ENCODE peak calls at places on chromosomes 5 and 9, in five cellular contexts. R, M, O, L and I are unnamed samples.

GRCh38 chr5:6660704-6661103 is 27.5 kb downstream of the SRD5A1 start:
- DNase-seq in R (no peak), M (no peak), O (no peak), L (no peak), I (no peak)

GRCh38 chr9:91847576-91847975 is 102.5 kb downstream of the ROR2 start:
- DNase-seq in R (no peak), M (no peak), O (no peak), L (peak; percentile 79), I (no peak)

GRCh38 chr5:74624931-74625505 is 15.5 kb downstream of the ENC1 start:
- DNase-seq in R (no peak), M (no peak), O (no peak), L (no peak), I (no peak)

GRCh38 chr9:96175001-96175400 is 127.0 kb downstream of the HSD17B3 start:
- DNase-seq in R (no peak), M (no peak), O (no peak), L (no peak), I (no peak)

GRCh38 chr5:33513786-33514185 is 73.0 kb downstream of the TARS1 start:
- DNase-seq in R (no peak), M (no peak), O (no peak), L (peak; percentile 24), I (no peak)

GRCh38 chr9:18658764-18659705 is 185.1 kb downstream of the ADAMTSL1 start:
- DNase-seq in R (no peak), M (no peak), O (no peak), L (peak; percentile 71), I (no peak)

GRCh38 chr5:137113939-137114338 is 385.2 kb downstream of the SPOCK1 start:
- DNase-seq in R (no peak), M (no peak), O (no peak), L (no peak), I (no peak)

GRCh38 chr9:98775831-98776441 is 20.4 kb downstream of the ANKS6 start:
- DNase-seq in R (peak; percentile 6), M (peak; percentile 74), O (peak; percentile 73), L (peak; percentile 81), I (peak; percentile 64)

GRCh38 chr9:135753391-135754105 is 51.6 kb downstream of the KCNT1 start:
- DNase-seq in R (no peak), M (no peak), O (no peak), L (no peak), I (no peak)

GRCh38 chr5:14060218-14060617 is 82.9 kb upstream of the TRIO start:
- DNase-seq in R (no peak), M (no peak), O (no peak), L (no peak), I (no peak)

GRCh38 chr9:6566409-6567139 is 79.0 kb downstream of the GLDC start:
- DNase-seq in R (peak; percentile 17), M (peak; percentile 90), O (no peak), L (peak; percentile 98), I (peak; percentile 67)

GRCh38 chr9:38062498-38063362 is 6.3 kb downstream of the SHB start:
- DNase-seq in R (no peak), M (no peak), O (no peak), L (peak; percentile 83), I (no peak)

GRCh38 chr9:126804696-126805545 is at the start of gene ZBTB43:
- DNase-seq in R (peak; percentile 97), M (peak; percentile 95), O (peak; percentile 94), L (peak; percentile 98), I (peak; percentile 94)

GRCh38 chr9:2489838-2490314 is 131.7 kb upstream of the VLDLR start:
- DNase-seq in R (no peak), M (no peak), O (no peak), L (peak; percentile 68), I (no peak)

GRCh38 chr5:102554728-102555127 is 55.9 kb upstream of the SLCO6A1 start:
- DNase-seq in R (no peak), M (no peak), O (no peak), L (no peak), I (no peak)

GRCh38 chr5:92548351-92548750 is 1032.7 kb downstream of the NR2F1-AS1 start:
- DNase-seq in R (no peak), M (no peak), O (no peak), L (peak; percentile 53), I (no peak)

GRCh38 chr5:110625376-110625999 is 101.0 kb downstream of the TMEM232 start:
- DNase-seq in R (no peak), M (peak; percentile 20), O (no peak), L (peak; percentile 47), I (no peak)

GRCh38 chr9:124855944-124856773 is 2.9 kb downstream of the WDR38 start:
- DNase-seq in R (no peak), M (peak; percentile 67), O (no peak), L (peak; percentile 66), I (peak; percentile 63)

GRCh38 chr9:74499770-74500583 is 2.8 kb downstream of the RORB start:
- DNase-seq in R (no peak), M (no peak), O (no peak), L (peak; percentile 4), I (no peak)

GRCh38 chr9:104557179-104557634 is 11.8 kb upstream of the OR13C8 start:
- DNase-seq in R (no peak), M (no peak), O (no peak), L (no peak), I (no peak)

GRCh38 chr5:109656829-109657228 is 32.9 kb upstream of the MAN2A1 start:
- DNase-seq in R (peak; percentile 43), M (no peak), O (no peak), L (peak; percentile 67), I (no peak)

GRCh38 chr5:17837757-17838156 is 203.5 kb downstream of the TAF11L14 start:
- DNase-seq in R (no peak), M (no peak), O (no peak), L (no peak), I (no peak)

GRCh38 chr9:90433398-90433890 is 209.2 kb downstream of the DIRAS2 start:
- DNase-seq in R (no peak), M (peak; percentile 68), O (no peak), L (no peak), I (no peak)

GRCh38 chr9:591292-591691 is 250.2 kb upstream of the DMRT1 start:
- DNase-seq in R (no peak), M (peak; percentile 42), O (no peak), L (no peak), I (no peak)

GRCh38 chr9:134335095-134335489 is 8.8 kb downstream of the RXRA start:
- DNase-seq in R (no peak), M (no peak), O (no peak), L (peak; percentile 44), I (no peak)